ENCODE peak calls at places on chromosomes 11 and 22, in four cellular contexts. One of them, this sample, is unnamed.

GRCh38 chr11:44110231-44110679 is 14.8 kb downstream of the EXT2 start:
- DNase-seq in K562: peak
- DNase-seq in SK-N-SH: peak
- DNase-seq in H1: no peak
- DNase-seq in this sample: peak

GRCh38 chr11:19680824-19681368 is 31.7 kb upstream of the NAV2 start:
- DNase-seq in H1: no peak
- DNase-seq in SK-N-SH: no peak
- DNase-seq in K562: no peak
- DNase-seq in this sample: no peak

GRCh38 chr22:23278883-23279675 is 98.8 kb downstream of the BCR start:
- DNase-seq in K562: peak
- DNase-seq in SK-N-SH: no peak
- DNase-seq in H1: no peak
- DNase-seq in this sample: no peak

GRCh38 chr11:123217897-123218296 is 22.8 kb upstream of the CLMP start:
- DNase-seq in SK-N-SH: no peak
- DNase-seq in K562: no peak
- DNase-seq in H1: no peak
- DNase-seq in this sample: no peak

GRCh38 chr22:30564045-30564765 is 10.3 kb downstream of the GAL3ST1 start:
- DNase-seq in K562: no peak
- DNase-seq in SK-N-SH: peak
- DNase-seq in H1: no peak
- DNase-seq in this sample: no peak

GRCh38 chr11:123258877-123259276 is 63.8 kb upstream of the CLMP start:
- DNase-seq in H1: no peak
- DNase-seq in K562: no peak
- DNase-seq in SK-N-SH: no peak
- DNase-seq in this sample: no peak

GRCh38 chr22:49966041-49966715 is 5.6 kb downstream of the PIM3 start:
- DNase-seq in K562: no peak
- DNase-seq in H1: no peak
- DNase-seq in SK-N-SH: peak
- DNase-seq in this sample: no peak

GRCh38 chr22:17268501-17269223 is 49.4 kb upstream of the ADA2 start:
- DNase-seq in K562: peak
- DNase-seq in H1: no peak
- DNase-seq in SK-N-SH: no peak
- DNase-seq in this sample: no peak

GRCh38 chr11:2791139-2791520 is 91.3 kb upstream of the KCNQ1OT1 start:
- DNase-seq in K562: no peak
- DNase-seq in SK-N-SH: no peak
- DNase-seq in H1: no peak
- DNase-seq in this sample: peak

GRCh38 chr11:46336781-46337180 is 10.5 kb upstream of the DGKZ start:
- DNase-seq in H1: no peak
- DNase-seq in K562: peak
- DNase-seq in SK-N-SH: no peak
- DNase-seq in this sample: no peak

GRCh38 chr11:100918551-100919500 is 210.8 kb downstream of the PGR start:
- DNase-seq in H1: no peak
- DNase-seq in K562: no peak
- DNase-seq in SK-N-SH: no peak
- DNase-seq in this sample: no peak

GRCh38 chr22:30564766-30565118 is 9.7 kb downstream of the GAL3ST1 start:
- DNase-seq in SK-N-SH: no peak
- DNase-seq in K562: no peak
- DNase-seq in H1: no peak
- DNase-seq in this sample: peak

GRCh38 chr11:102367364-102367763 is 20.4 kb downstream of the BIRC2 start:
- DNase-seq in SK-N-SH: peak
- DNase-seq in H1: no peak
- DNase-seq in K562: no peak
- DNase-seq in this sample: no peak

GRCh38 chr22:49334589-49334873 is 493.1 kb downstream of the BRD1 start:
- DNase-seq in SK-N-SH: no peak
- DNase-seq in K562: no peak
- DNase-seq in H1: no peak
- DNase-seq in this sample: no peak

GRCh38 chr22:36430863-36431262 is 43.1 kb upstream of the MYH9 start:
- DNase-seq in SK-N-SH: no peak
- DNase-seq in K562: peak
- DNase-seq in H1: no peak
- DNase-seq in this sample: no peak

GRCh38 chr11:83871013-83871412 is 584.8 kb upstream of the CCDC90B start:
- DNase-seq in H1: no peak
- DNase-seq in SK-N-SH: no peak
- DNase-seq in K562: no peak
- DNase-seq in this sample: no peak

GRCh38 chr22:49394116-49394785 is 433.4 kb downstream of the BRD1 start:
- DNase-seq in H1: no peak
- DNase-seq in K562: no peak
- DNase-seq in SK-N-SH: no peak
- DNase-seq in this sample: no peak

GRCh38 chr11:79579063-79579462 is 138.2 kb upstream of the TENM4 start:
- DNase-seq in K562: no peak
- DNase-seq in SK-N-SH: no peak
- DNase-seq in H1: no peak
- DNase-seq in this sample: no peak

GRCh38 chr11:19432370-19433163 is 191.8 kb upstream of the E2F8 start:
- DNase-seq in SK-N-SH: no peak
- DNase-seq in H1: no peak
- DNase-seq in K562: no peak
- DNase-seq in this sample: no peak

GRCh38 chr11:2810401-2811205 is 75.0 kb downstream of the CDKN1C start:
- DNase-seq in H1: no peak
- DNase-seq in SK-N-SH: no peak
- DNase-seq in K562: no peak
- DNase-seq in this sample: no peak

GRCh38 chr11:129440028-129440630 is 64.5 kb downstream of the BARX2 start:
- DNase-seq in SK-N-SH: no peak
- DNase-seq in H1: peak
- DNase-seq in K562: no peak
- DNase-seq in this sample: no peak

GRCh38 chr11:68211546-68211945 is 1.6 kb downstream of the KMT5B start:
- DNase-seq in K562: no peak
- DNase-seq in SK-N-SH: no peak
- DNase-seq in H1: no peak
- DNase-seq in this sample: no peak

GRCh38 chr11:68212421-68213134 is 518 bp downstream of the KMT5B start:
- DNase-seq in K562: peak
- DNase-seq in SK-N-SH: peak
- DNase-seq in H1: no peak
- DNase-seq in this sample: peak

GRCh38 chr11:68213555-68214172 is 568 bp upstream of the KMT5B start:
- DNase-seq in H1: peak
- DNase-seq in K562: peak
- DNase-seq in SK-N-SH: peak
- DNase-seq in this sample: peak

GRCh38 chr11:68214173-68215086 is 1.3 kb upstream of the KMT5B start:
- DNase-seq in SK-N-SH: peak
- DNase-seq in H1: no peak
- DNase-seq in K562: no peak
- DNase-seq in this sample: peak

GRCh38 chr11:68213135-68213515 is at the start of gene KMT5B:
- DNase-seq in K562: no peak
- DNase-seq in H1: no peak
- DNase-seq in SK-N-SH: peak
- DNase-seq in this sample: peak
- TF ChIP-seq TEAD4 in K562: no peak
- TF ChIP-seq TEAD4 in H1: no peak
- TF ChIP-seq TEAD4 in SK-N-SH: no peak
- TF ChIP-seq TEAD4 in this sample: no peak

DNA sequence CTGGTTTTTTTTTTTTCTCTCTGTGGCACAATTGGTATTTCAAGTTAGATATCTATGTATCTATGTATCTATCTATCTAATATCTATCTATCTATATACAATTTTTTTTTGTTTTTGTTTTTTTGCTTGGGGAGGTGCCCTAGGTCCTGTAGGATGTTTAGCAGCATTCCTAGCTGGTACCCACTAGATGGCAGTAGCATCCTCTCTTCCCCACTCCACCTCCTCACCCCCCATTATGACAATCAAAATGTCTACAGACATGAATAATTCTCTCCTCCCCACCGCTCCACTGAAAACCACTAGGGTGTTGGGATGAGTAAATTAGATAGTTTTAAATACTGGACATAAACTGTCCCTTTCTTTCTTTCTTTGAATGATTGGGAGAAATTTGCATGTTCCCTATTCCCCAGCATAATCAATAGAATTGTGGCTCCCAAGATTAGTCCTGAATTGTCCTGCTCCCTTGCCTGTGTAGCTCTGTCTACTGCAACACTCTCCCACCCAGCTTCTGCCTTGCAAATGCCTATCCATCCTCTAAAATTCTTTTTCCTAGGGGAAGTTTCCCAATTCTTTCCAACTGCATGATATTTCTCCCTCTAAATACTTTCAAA is 1152.4 kb downstream of the LRRC4C start:
- DNase-seq in K562: peak
- DNase-seq in H1: no peak
- DNase-seq in SK-N-SH: peak
- DNase-seq in this sample: no peak
- TF ChIP-seq TEAD4 in K562: no peak
- TF ChIP-seq TEAD4 in H1: no peak
- TF ChIP-seq TEAD4 in SK-N-SH: no peak
- TF ChIP-seq TEAD4 in this sample: no peak

GRCh38 chr11:45143494-45143893 is 2.9 kb upstream of the PRDM11 start:
- DNase-seq in H1: no peak
- DNase-seq in K562: no peak
- DNase-seq in SK-N-SH: no peak
- DNase-seq in this sample: no peak

GRCh38 chr11:45141171-45141570 is 5.3 kb upstream of the PRDM11 start:
- DNase-seq in H1: no peak
- DNase-seq in K562: no peak
- DNase-seq in SK-N-SH: no peak
- DNase-seq in this sample: no peak

GRCh38 chr11:45142241-45142885 is 4.1 kb upstream of the PRDM11 start:
- DNase-seq in H1: no peak
- DNase-seq in SK-N-SH: no peak
- DNase-seq in K562: no peak
- DNase-seq in this sample: no peak

GRCh38 chr11:45144126-45145082 is 2.0 kb upstream of the PRDM11 start:
- DNase-seq in SK-N-SH: no peak
- DNase-seq in H1: no peak
- DNase-seq in K562: no peak
- DNase-seq in this sample: no peak

DNA sequence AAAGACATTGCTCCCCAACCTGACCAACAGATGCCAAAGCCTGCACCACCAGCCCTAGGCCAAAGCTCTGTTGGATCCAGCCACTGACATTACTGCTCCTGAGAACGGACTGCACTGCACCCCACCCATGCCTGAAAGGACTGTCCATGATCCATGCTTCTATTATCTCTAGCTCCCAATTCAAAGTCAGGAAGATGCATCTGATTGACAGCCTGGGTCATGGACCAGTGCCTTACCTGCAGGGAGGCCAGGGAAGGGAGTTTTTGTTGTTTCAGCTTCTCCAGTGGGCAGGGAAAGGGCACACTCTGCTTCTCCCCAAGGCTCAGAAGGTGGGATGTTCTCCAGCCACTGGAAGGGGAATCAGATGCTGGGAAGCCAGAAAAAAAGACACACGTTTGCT is 4.8 kb upstream of the PRDM11 start:
- DNase-seq in K562: no peak
- DNase-seq in H1: no peak
- DNase-seq in SK-N-SH: no peak
- DNase-seq in this sample: no peak
- TF ChIP-seq TEAD4 in K562: no peak
- TF ChIP-seq TEAD4 in H1: no peak
- TF ChIP-seq TEAD4 in SK-N-SH: no peak
- TF ChIP-seq TEAD4 in this sample: no peak

GRCh38 chr11:35145249-35145648 is 6.3 kb downstream of the CD44 start:
- DNase-seq in SK-N-SH: no peak
- DNase-seq in K562: peak
- DNase-seq in H1: no peak
- DNase-seq in this sample: no peak

GRCh38 chr11:35143509-35144102 is 4.6 kb downstream of the CD44 start:
- DNase-seq in K562: no peak
- DNase-seq in SK-N-SH: no peak
- DNase-seq in H1: no peak
- DNase-seq in this sample: no peak

GRCh38 chr11:35142481-35143207 is 3.7 kb downstream of the CD44 start:
- DNase-seq in SK-N-SH: no peak
- DNase-seq in H1: no peak
- DNase-seq in K562: peak
- DNase-seq in this sample: no peak

GRCh38 chr11:35144811-35145210 is 5.8 kb downstream of the CD44 start:
- DNase-seq in K562: no peak
- DNase-seq in SK-N-SH: no peak
- DNase-seq in H1: no peak
- DNase-seq in this sample: no peak

DNA sequence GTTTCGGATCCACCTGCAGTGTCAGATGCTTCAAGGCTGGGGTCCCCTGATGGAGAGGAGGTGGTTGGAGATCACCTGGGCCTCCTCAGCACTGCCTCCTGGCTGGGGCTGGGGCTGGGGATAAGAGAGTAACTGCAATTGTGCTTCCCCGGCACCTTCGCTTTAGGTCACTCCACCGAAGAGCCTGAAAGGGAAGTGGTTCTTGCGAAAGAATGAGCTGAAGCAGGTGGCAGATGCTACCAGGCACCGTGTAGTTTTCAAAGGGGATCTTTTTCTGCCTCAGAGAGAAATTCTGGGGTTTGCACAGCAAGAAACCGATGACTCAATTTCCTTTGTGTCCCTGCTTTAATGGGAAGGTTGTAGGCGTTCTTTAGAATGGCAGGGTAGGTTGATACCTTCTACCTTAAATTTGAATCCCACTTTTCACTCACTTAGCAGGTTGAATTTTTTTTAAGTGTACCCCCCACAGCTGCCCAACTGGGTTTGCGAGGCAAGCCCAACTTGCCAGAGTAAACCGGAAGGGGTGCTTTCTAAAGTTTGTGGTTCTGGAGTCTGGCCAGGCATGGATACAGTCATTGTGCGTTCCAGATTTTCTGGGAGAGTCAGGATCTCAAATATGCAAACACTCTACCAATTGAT is 5.3 kb downstream of the CD44 start:
- DNase-seq in K562: no peak
- DNase-seq in H1: no peak
- DNase-seq in SK-N-SH: no peak
- DNase-seq in this sample: no peak
- TF ChIP-seq TEAD4 in K562: no peak
- TF ChIP-seq TEAD4 in H1: no peak
- TF ChIP-seq TEAD4 in SK-N-SH: no peak
- TF ChIP-seq TEAD4 in this sample: no peak

GRCh38 chr11:1234771-1235614 is 12.1 kb downstream of the MUC5B start:
- DNase-seq in H1: no peak
- DNase-seq in SK-N-SH: peak
- DNase-seq in K562: no peak
- DNase-seq in this sample: no peak
- TF ChIP-seq TEAD4 in H1: no peak
- TF ChIP-seq TEAD4 in SK-N-SH: no peak
- TF ChIP-seq TEAD4 in K562: no peak
- TF ChIP-seq TEAD4 in this sample: no peak

GRCh38 chr11:27532652-27533325 is 26.2 kb upstream of the LIN7C start:
- DNase-seq in K562: no peak
- DNase-seq in H1: no peak
- DNase-seq in SK-N-SH: no peak
- DNase-seq in this sample: no peak
- TF ChIP-seq TEAD4 in K562: no peak
- TF ChIP-seq TEAD4 in H1: no peak
- TF ChIP-seq TEAD4 in SK-N-SH: no peak
- TF ChIP-seq TEAD4 in this sample: no peak